ENCODE peak calls at places on chromosomes 4 and X, in nine cellular contexts. I, S, U, K, G, V, H, N and D are unnamed samples.

GRCh38 chr4:10048931-10049655 is 27.8 kb upstream of the SLC2A9 start:
- DNase-seq in I (no peak), N (no peak), G (no peak), S (no peak), U (no peak), V (no peak), K (no peak), H (no peak), D (no peak)

GRCh38 chr4:159455675-159456235 is 352.9 kb downstream of the RAPGEF2 start:
- DNase-seq in S (peak; percentile 17), K (peak; percentile 21), G (no peak), H (peak; percentile 27), U (peak; percentile 8), N (no peak), I (no peak), V (no peak), D (no peak)

GRCh38 chr4:25658777-25659176 is 3.1 kb downstream of the SLC34A2 start:
- DNase-seq in H (no peak), G (no peak), U (no peak), I (no peak), V (no peak), N (no peak), S (no peak), K (no peak), D (no peak)

GRCh38 chrX:101230636-101231035 is 11.1 kb downstream of the DRP2 start:
- DNase-seq in K (no peak), U (no peak), S (no peak), I (no peak), N (no peak), H (no peak), G (no peak), V (no peak), D (no peak)

GRCh38 chr4:31189938-31190337 is 469.8 kb downstream of the PCDH7 start:
- DNase-seq in S (no peak), U (no peak), I (no peak), G (no peak), V (no peak), N (no peak), K (no peak), H (no peak), D (no peak)

GRCh38 chr4:134702374-134702773 is 500.8 kb upstream of the PABPC4L start:
- DNase-seq in I (no peak), K (no peak), G (no peak), N (no peak), U (no peak), V (no peak), H (no peak), S (no peak), D (no peak)

GRCh38 chrX:150476183-150476699 is 92.2 kb upstream of the MTM1 start:
- DNase-seq in G (no peak), K (no peak), H (no peak), S (no peak), N (peak; percentile 16), I (no peak), U (no peak), V (no peak), D (no peak)

GRCh38 chr4:103111598-103111997 is 12.0 kb upstream of the BDH2 start:
- DNase-seq in N (no peak), I (no peak), G (no peak), S (no peak), U (no peak), V (no peak), K (peak; percentile 80), H (no peak), D (no peak)

GRCh38 chr4:3648731-3649130 is 116.5 kb upstream of the LRPAP1 start:
- DNase-seq in I (no peak), U (no peak), S (no peak), N (no peak), G (no peak), H (no peak), V (no peak), K (no peak), D (no peak)

GRCh38 chr4:185566972-185567749 is 31.9 kb upstream of the PDLIM3 start:
- DNase-seq in V (peak; percentile 80), N (peak; percentile 65), K (no peak), I (no peak), H (peak; percentile 67), G (no peak), U (no peak), S (no peak), D (no peak)

GRCh38 chr4:5952286-5953002 is 59.6 kb upstream of the CRMP1 start:
- DNase-seq in U (no peak), H (no peak), S (no peak), I (no peak), V (no peak), G (no peak), K (no peak), N (no peak), D (no peak)

GRCh38 chr4:105139646-105140045 is 7.0 kb upstream of the TET2 start:
- DNase-seq in V (no peak), N (no peak), U (no peak), I (no peak), S (no peak), G (no peak), H (no peak), K (no peak), D (no peak)

GRCh38 chrX:155888139-155888538 is 7.0 kb downstream of the VAMP7 start:
- DNase-seq in N (peak; percentile 62), I (no peak), K (no peak), G (no peak), V (no peak), H (peak; percentile 45), U (no peak), S (no peak), D (no peak)

GRCh38 chr4:69069085-69069484 is 27.2 kb upstream of the UGT2B7 start:
- DNase-seq in S (no peak), I (no peak), G (no peak), N (no peak), V (no peak), H (no peak), K (no peak), U (no peak), D (no peak)

GRCh38 chr4:3369781-3370660 is 71.7 kb upstream of the HGFAC start:
- DNase-seq in V (no peak), K (peak; percentile 25), S (peak; percentile 64), H (peak; percentile 86), U (no peak), N (peak; percentile 57), G (peak; percentile 27), I (peak; percentile 19), D (no peak)

GRCh38 chr4:82517043-82517442 is 44.7 kb downstream of the TMEM150C start:
- DNase-seq in N (no peak), H (peak; percentile 11), G (no peak), U (no peak), I (no peak), S (no peak), K (no peak), V (no peak), D (no peak)

GRCh38 chr4:80069837-80070788 is 2.9 kb downstream of the ANTXR2 start:
- DNase-seq in G (no peak), S (no peak), H (no peak), K (no peak), I (no peak), N (no peak), U (no peak), V (no peak), D (no peak)

GRCh38 chrX:120453985-120454384 is 15.1 kb downstream of the LAMP2 start:
- DNase-seq in H (peak; percentile 41), I (no peak), K (no peak), S (no peak), N (no peak), V (no peak), G (no peak), U (no peak), D (no peak)

GRCh38 chr4:106409901-106410889 is 41.6 kb upstream of the GIMD1 start:
- DNase-seq in N (no peak), H (no peak), I (no peak), K (no peak), S (no peak), G (no peak), U (no peak), V (no peak), D (no peak)